ENCODE peak calls at places on chromosomes 3 and 15, in nine cellular contexts. A is LoVo, B is iPS-NIHi11, V is neural crest cell, L is mucosa of descending colon, Q is fibroblast of lung, N is HS-5, E is dorsolateral prefrontal cortex, J is Panc1. Y is an unnamed sample.

GRCh38 chr3:64143399-64144130 is 81.7 kb downstream of the PRICKLE2 start:
- DNase-seq in J (no peak), A (peak), N (peak), L (no peak), V (no peak), E (no peak), Q (peak), B (no peak), Y (peak)

GRCh38 chr15:70479056-70479455 is 284.3 kb downstream of the UACA start:
- DNase-seq in L (no peak), A (no peak), E (no peak), B (no peak), Q (no peak), V (no peak), J (no peak), N (no peak), Y (no peak)

GRCh38 chr15:73626072-73626471 is 7.1 kb downstream of the NPTN start:
- DNase-seq in V (no peak), A (no peak), L (no peak), J (no peak), B (no peak), N (no peak), E (no peak), Q (no peak), Y (no peak)

GRCh38 chr15:50880651-50881114 is 27.8 kb upstream of the AP4E1 start:
- DNase-seq in L (no peak), V (no peak), E (no peak), Q (peak), B (no peak), A (peak), J (peak), N (peak), Y (peak)

GRCh38 chr3:185353823-185354614 is 8.9 kb upstream of the MAP3K13 start:
- DNase-seq in L (no peak), A (peak), J (no peak), B (peak), V (peak), E (peak), Q (peak), N (no peak), Y (no peak)

GRCh38 chr15:37059051-37059450 is 41.3 kb downstream of the MEIS2 start:
- DNase-seq in V (no peak), L (no peak), B (no peak), Q (peak), E (no peak), A (peak), N (no peak), J (no peak), Y (peak)

GRCh38 chr3:12601072-12601471 is 44.2 kb downstream of the MKRN2 start:
- DNase-seq in E (no peak), N (no peak), A (no peak), L (no peak), Q (no peak), J (no peak), B (no peak), V (no peak), Y (no peak)

GRCh38 chr15:72195101-72195511 is 2.5 kb downstream of the GRAMD2A start:
- DNase-seq in A (no peak), V (no peak), N (no peak), J (no peak), E (no peak), L (no peak), B (no peak), Q (no peak), Y (no peak)

GRCh38 chr3:60829058-60829457 is 422.2 kb downstream of the FHIT start:
- DNase-seq in A (no peak), Q (no peak), E (no peak), J (no peak), L (no peak), B (no peak), V (no peak), N (no peak), Y (no peak)

GRCh38 chr3:58059349-58060321 is 51.4 kb downstream of the FLNB start:
- DNase-seq in A (no peak), Q (peak), N (peak), L (no peak), B (no peak), E (no peak), J (no peak), V (no peak), Y (no peak)

GRCh38 chr3:35739181-35739809 is 100.0 kb downstream of the ARPP21 start:
- DNase-seq in B (peak), N (no peak), E (no peak), J (no peak), Q (no peak), L (peak), A (no peak), V (no peak), Y (peak)

GRCh38 chr15:37877851-37878577 is 56.4 kb upstream of the TMCO5A start:
- DNase-seq in Q (peak), A (no peak), B (no peak), L (no peak), J (no peak), E (no peak), V (no peak), N (peak), Y (no peak)

GRCh38 chr3:156299569-156299968 is 179.2 kb downstream of the KCNAB1 start:
- DNase-seq in L (no peak), E (peak), N (no peak), A (no peak), J (no peak), V (no peak), Q (no peak), B (no peak), Y (no peak)

GRCh38 chr3:15858547-15859506 is 61.0 kb upstream of the ANKRD28 start:
- DNase-seq in N (no peak), V (peak), E (peak), Q (peak), B (peak), L (peak), A (peak), J (no peak), Y (no peak)

GRCh38 chr3:138331143-138331894 is 1.7 kb upstream of the NME9 start:
- DNase-seq in Q (no peak), L (no peak), A (no peak), J (no peak), E (no peak), V (no peak), B (no peak), N (no peak), Y (no peak)

GRCh38 chr3:184633185-184633584 is 71.6 kb downstream of the EPHB3 start:
- DNase-seq in N (no peak), A (no peak), V (no peak), L (peak), E (no peak), Q (no peak), J (no peak), B (no peak), Y (no peak)

GRCh38 chr3:42829083-42829627 is 19.9 kb downstream of the ACKR2 start:
- DNase-seq in V (no peak), A (peak), E (no peak), Q (no peak), L (no peak), N (no peak), B (no peak), J (no peak), Y (no peak)

GRCh38 chr3:126186749-126187148 is 6.4 kb upstream of the ALDH1L1 start:
- DNase-seq in Q (no peak), V (no peak), L (no peak), N (no peak), J (no peak), A (no peak), B (no peak), E (no peak), Y (no peak)

GRCh38 chr3:3603351-3603750 is 195.9 kb upstream of the LRRN1 start:
- DNase-seq in A (no peak), E (no peak), L (no peak), J (no peak), B (no peak), Q (peak), V (no peak), N (no peak), Y (no peak)

GRCh38 chr15:33071451-33071850 is 123.1 kb downstream of the FMN1 start:
- DNase-seq in E (no peak), J (no peak), Q (no peak), B (no peak), V (no peak), A (no peak), N (no peak), L (no peak), Y (peak)

GRCh38 chr3:148319161-148319915 is 378.4 kb upstream of the AGTR1 start:
- DNase-seq in N (peak), J (no peak), V (no peak), L (no peak), B (no peak), A (no peak), E (no peak), Q (peak), Y (peak)

GRCh38 chr15:64571857-64572291 is 111.5 kb downstream of the ZNF609 start:
- DNase-seq in L (no peak), E (no peak), Q (no peak), N (no peak), A (peak), V (no peak), B (no peak), J (no peak), Y (no peak)

GRCh38 chr3:127151992-127152391 is 40.9 kb upstream of the PRR23E start:
- DNase-seq in B (no peak), Q (peak), J (no peak), E (no peak), L (no peak), V (no peak), A (no peak), N (no peak), Y (no peak)

GRCh38 chr3:194112120-194113106 is 23.5 kb upstream of the HES1 start:
- DNase-seq in V (no peak), B (peak), Q (peak), E (no peak), N (no peak), A (peak), J (no peak), L (no peak), Y (no peak)

GRCh38 chr3:196501316-196502064 is 2.1 kb downstream of the RNF168 start:
- DNase-seq in A (no peak), B (no peak), N (no peak), E (no peak), Q (peak), J (no peak), V (no peak), L (no peak), Y (no peak)

GRCh38 chr3:44529927-44530326 is 25.1 kb upstream of the ZKSCAN7 start:
- DNase-seq in A (no peak), N (no peak), B (no peak), L (no peak), J (no peak), Q (no peak), V (no peak), E (no peak), Y (no peak)

GRCh38 chr3:128056258-128056657 is 4.0 kb downstream of the SEC61A1 start:
- DNase-seq in A (no peak), E (no peak), N (no peak), L (no peak), Q (no peak), V (no peak), J (no peak), B (no peak), Y (no peak)